ENCODE peak calls at places on chromosomes 5 and 9, in six cellular contexts. J is upper lobe of left lung, Y is stomach, Z is transverse colon, K is sigmoid colon, E is K562. X is an unnamed sample.

GRCh38 chr5:159947708-159948358 is 31.6 kb downstream of the ADRA1B start:
- DNase-seq in J (no peak), Y (no peak), E (no peak), K (no peak), Z (no peak), X (no peak)

GRCh38 chr5:87322381-87322780 is 54.7 kb downstream of the RASA1 start:
- DNase-seq in Z (no peak), K (no peak), E (no peak), J (no peak), Y (no peak), X (no peak)

GRCh38 chr9:7534211-7534935 is 265.2 kb downstream of the DMAC1 start:
- DNase-seq in K (no peak), E (no peak), Y (no peak), Z (no peak), J (no peak), X (no peak)

GRCh38 chr9:119052339-119053030 is 316.8 kb downstream of the BRINP1 start:
- DNase-seq in E (no peak), K (peak), J (no peak), Z (peak), Y (no peak), X (no peak)

GRCh38 chr9:133761641-133762248 is 23.6 kb upstream of the SARDH start:
- DNase-seq in J (no peak), K (peak), E (no peak), Y (peak), Z (no peak), X (no peak)

GRCh38 chr5:161167001-161167765 is 315.2 kb upstream of the ATP10B start:
- DNase-seq in J (no peak), E (no peak), K (no peak), Z (no peak), Y (no peak), X (no peak)

GRCh38 chr9:130766031-130766903 is 68.8 kb upstream of the ABL1 start:
- DNase-seq in E (no peak), J (peak), Z (peak), K (peak), Y (no peak), X (no peak)

GRCh38 chr9:134065720-134066419 is 2.0 kb downstream of the BRD3 start:
- DNase-seq in J (peak), Y (peak), K (no peak), E (peak), Z (peak), X (peak)

GRCh38 chr9:38641985-38642864 is 21.8 kb upstream of the ANKRD18A start:
- DNase-seq in E (peak), Y (peak), K (no peak), J (no peak), Z (peak), X (no peak)

GRCh38 chr9:91033802-91034201 is 232.2 kb downstream of the SYK start:
- DNase-seq in J (no peak), Y (no peak), Z (peak), K (no peak), E (peak), X (peak)

GRCh38 chr9:113582698-113583200 is 119.2 kb downstream of the RGS3 start:
- DNase-seq in Y (no peak), K (no peak), J (no peak), Z (no peak), E (no peak), X (no peak)

GRCh38 chr9:133711428-133712220 is 26.5 kb downstream of the SARDH start:
- DNase-seq in Y (no peak), E (no peak), J (peak), Z (no peak), K (peak), X (peak)

GRCh38 chr9:121963542-121963995 is 129.5 kb downstream of the TTLL11 start:
- DNase-seq in Y (no peak), Z (no peak), E (no peak), K (no peak), J (no peak), X (no peak)

GRCh38 chr5:168553377-168554130 is 24.4 kb downstream of the FBLL1 start:
- DNase-seq in J (no peak), Z (no peak), K (no peak), Y (no peak), E (no peak), X (no peak)

GRCh38 chr9:14992516-14992915 is 82.3 kb upstream of the FREM1 start:
- DNase-seq in K (no peak), Z (no peak), J (no peak), Y (no peak), E (peak), X (no peak)

GRCh38 chr5:17000296-17000939 is 64.3 kb upstream of the MYO10 start:
- DNase-seq in E (no peak), Z (no peak), J (no peak), Y (no peak), K (no peak), X (no peak)

GRCh38 chr5:41793156-41793770 is 77.0 kb downstream of the OXCT1 start:
- DNase-seq in K (no peak), J (no peak), Z (peak), E (no peak), Y (no peak), X (no peak)

GRCh38 chr9:5566054-5566618 is 55.8 kb downstream of the PDCD1LG2 start:
- DNase-seq in Z (no peak), Y (no peak), K (no peak), E (no peak), J (no peak), X (no peak)

GRCh38 chr9:125150349-125151245 is 7.3 kb upstream of the SCAI start:
- DNase-seq in K (no peak), J (no peak), Z (no peak), Y (no peak), E (peak), X (no peak)

GRCh38 chr9:4859035-4859434 is 66.3 kb downstream of the RCL1 start:
- DNase-seq in J (no peak), K (no peak), Z (no peak), E (no peak), Y (no peak), X (no peak)

GRCh38 chr5:25436452-25436851 is 791.7 kb upstream of the CDH10 start:
- DNase-seq in Y (no peak), J (no peak), Z (no peak), K (no peak), E (no peak), X (no peak)

GRCh38 chr5:25441810-25442209 is 797.0 kb upstream of the CDH10 start:
- DNase-seq in J (no peak), K (no peak), Y (no peak), Z (no peak), E (no peak), X (no peak)

GRCh38 chr5:25439025-25439424 is 794.2 kb upstream of the CDH10 start:
- DNase-seq in J (no peak), Y (no peak), Z (no peak), K (no peak), E (no peak), X (no peak)

DNA sequence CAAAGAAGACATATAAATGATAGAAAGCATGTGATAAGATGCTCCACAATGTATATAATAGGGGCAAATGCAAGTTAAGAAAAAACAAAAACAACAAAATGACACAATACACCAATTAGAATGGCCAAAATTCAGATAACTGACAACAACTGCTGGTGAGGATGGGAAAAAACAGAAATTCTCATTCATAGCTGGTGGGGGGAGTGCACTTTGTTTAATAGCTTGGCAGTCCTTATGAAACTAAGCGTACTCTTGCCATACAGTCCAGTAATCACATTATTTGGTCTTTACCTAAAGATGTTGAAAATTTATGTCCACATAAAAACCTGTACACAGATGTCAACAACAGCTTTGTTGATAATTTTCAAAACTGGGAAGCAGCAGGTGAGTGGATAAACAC is 791.1 kb upstream of the CDH10 start:
- DNase-seq in E (no peak), K (no peak), Y (no peak), Z (no peak), J (no peak), X (no peak)
- TF ChIP-seq POLR2AphosphoS5 in E (no peak), K (no peak), Y (no peak), Z (no peak), J (no peak), X (no peak)

DNA sequence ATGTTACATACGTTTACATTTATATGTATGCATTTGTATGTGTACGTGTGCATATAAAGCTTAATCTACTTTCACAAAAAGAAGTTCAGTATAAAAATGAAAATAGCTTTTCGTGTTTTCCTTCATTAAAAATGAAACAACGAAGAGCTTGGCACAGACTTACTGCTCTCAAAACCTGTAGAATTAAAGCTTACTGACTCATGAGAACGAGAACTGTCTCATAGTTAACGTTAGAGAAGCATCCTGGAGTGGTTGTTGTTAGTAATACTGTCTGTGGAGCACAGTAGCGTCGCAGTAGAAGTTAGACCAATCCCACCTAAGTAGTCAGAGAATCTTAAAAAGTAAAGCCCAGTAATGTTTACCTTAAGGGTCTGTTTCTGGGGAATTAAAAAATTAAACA is 1.3 kb downstream of the MAT2B start:
- DNase-seq in Z (no peak), K (no peak), E (peak), J (no peak), Y (no peak), X (no peak)
- TF ChIP-seq EP300 in Z (no peak), K (no peak), E (no peak), J (no peak), Y (no peak), X (no peak)

GRCh38 chr9:19649672-19650071 is 139.2 kb downstream of the SLC24A2 start:
- DNase-seq in Y (no peak), K (no peak), Z (no peak), E (no peak), J (no peak), X (no peak)
- H3K4me3 ChIP-seq in Y (no peak), K (no peak), Z (no peak), E (no peak), J (no peak), X (no peak)

GRCh38 chr5:181241393-181241975 is 2.2 kb downstream of the RACK1 start:
- DNase-seq in E (peak), Z (no peak), K (peak), Y (no peak), J (no peak), X (no peak)
- TF ChIP-seq POLR2AphosphoS5 in E (peak), Z (no peak), K (no peak), Y (no peak), J (no peak), X (no peak)

GRCh38 chr5:96703384-96703910 is 41.3 kb downstream of the CAST start:
- DNase-seq in Z (peak), K (no peak), E (no peak), Y (peak), J (no peak), X (no peak)

GRCh38 chr5:96706433-96707111 is 44.4 kb downstream of the CAST start:
- DNase-seq in E (no peak), Y (no peak), K (no peak), Z (no peak), J (no peak), X (no peak)

GRCh38 chr5:96699186-96699820 is 37.1 kb downstream of the CAST start:
- DNase-seq in Y (no peak), J (no peak), Z (no peak), K (no peak), E (no peak), X (no peak)

GRCh38 chr5:96703985-96704384 is 41.8 kb downstream of the CAST start:
- DNase-seq in K (no peak), Z (no peak), Y (no peak), E (no peak), J (no peak), X (no peak)

GRCh38 chr5:96702503-96703383 is 40.6 kb downstream of the CAST start:
- DNase-seq in Z (peak), Y (peak), K (peak), E (peak), J (peak), X (peak)
- TF ChIP-seq EP300 in Z (peak), Y (peak), K (peak), E (no peak), J (no peak), X (peak)

GRCh38 chr9:136714876-136715239 is 2.5 kb downstream of the DIPK1B start:
- DNase-seq in Z (no peak), K (no peak), E (no peak), J (no peak), Y (no peak), X (no peak)

GRCh38 chr9:136711751-136712689 is at the start of gene DIPK1B:
- DNase-seq in Y (no peak), Z (no peak), E (peak), J (peak), K (no peak), X (no peak)

GRCh38 chr9:136714096-136714875 is 1.9 kb downstream of the DIPK1B start:
- DNase-seq in Y (no peak), Z (no peak), E (no peak), K (no peak), J (peak), X (no peak)

GRCh38 chr9:136712690-136713554 is 550 bp downstream of the DIPK1B start:
- DNase-seq in Z (no peak), J (peak), Y (no peak), K (no peak), E (no peak), X (no peak)

DNA sequence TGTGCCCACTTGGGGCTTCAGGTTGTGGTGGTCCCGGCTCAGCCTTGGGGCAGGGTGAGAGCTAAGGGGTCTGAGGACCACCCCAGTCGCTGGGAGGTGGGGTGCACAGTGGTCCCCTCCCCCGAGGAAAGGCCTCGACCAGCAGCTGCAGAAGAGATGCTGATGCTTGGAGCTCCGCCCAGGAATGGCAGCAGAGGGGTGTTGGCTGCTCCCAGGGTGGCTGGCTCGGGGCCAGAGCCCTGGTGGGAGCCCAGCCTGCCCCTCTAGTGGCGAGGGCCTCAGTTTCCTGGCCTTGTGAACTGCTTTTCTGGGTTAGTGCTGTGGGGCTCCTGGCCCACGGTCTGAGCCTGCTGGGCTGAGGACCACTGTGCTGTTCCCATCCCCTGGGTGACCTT is 1.2 kb downstream of the DIPK1B start:
- DNase-seq in J (peak), Z (no peak), Y (no peak), E (no peak), K (no peak), X (no peak)
- H3K4me3 ChIP-seq in J (peak), Z (no peak), Y (no peak), E (peak), K (peak), X (peak)

GRCh38 chr9:68533678-68534077 is 7.0 kb downstream of the TMEM252 start:
- DNase-seq in E (no peak), Y (no peak), J (no peak), K (no peak), Z (no peak), X (no peak)

GRCh38 chr9:68530618-68531017 is 10.1 kb downstream of the TMEM252 start:
- DNase-seq in J (no peak), E (no peak), K (peak), Y (peak), Z (peak), X (peak)
- TF ChIP-seq POLR2AphosphoS5 in J (peak), E (no peak), K (peak), Y (peak), Z (peak), X (no peak)